ENCODE peak calls at places on chromosomes 1 and 21, in ten cellular contexts. A is SW480; T is IMR-90; V is G401; R is foreskin keratinocyte; Q is GM12878; X is EH; K is AG09319; W is GM04504; Y is stimulated activated CD8-positive, alpha-beta memory T cell treated with anti-CD3 and anti-CD28 coated beads, Interleukin-15, amount 100 ng/mL, for 1 hour. N is an unnamed sample.

GRCh38 chr1:201706109-201706508 is 122.8 kb upstream of the IPO9 start:
- DNase-seq in A (no peak), T (no peak), V (no peak), R (no peak), Q (no peak), X (no peak), K (no peak), W (no peak), Y (no peak), N (peak)

GRCh38 chr1:221717491-221717865 is 24.4 kb downstream of the DUSP10 start:
- DNase-seq in A (no peak), T (no peak), V (no peak), R (no peak), Q (no peak), X (no peak), K (no peak), W (no peak), Y (no peak), N (no peak)

GRCh38 chr1:109959974-109960744 is 24.4 kb upstream of the AHCYL1 start:
- DNase-seq in A (peak), T (peak), V (peak), R (no peak), Q (no peak), X (peak), K (peak), W (peak), Y (no peak), N (peak)

GRCh38 chr1:97668945-97669344 is 251.9 kb downstream of the DPYD start:
- DNase-seq in A (peak), T (peak), V (no peak), R (peak), Q (no peak), X (peak), K (no peak), W (peak), Y (no peak), N (peak)

GRCh38 chr1:20284046-20284445 is 6.6 kb upstream of the VWA5B1 start:
- DNase-seq in A (no peak), T (no peak), V (peak), R (no peak), Q (no peak), X (no peak), K (no peak), W (no peak), Y (no peak), N (no peak)

GRCh38 chr1:153679337-153680119 is 1.0 kb downstream of the NPR1 start:
- DNase-seq in A (no peak), T (no peak), V (no peak), R (no peak), Q (no peak), X (no peak), K (no peak), W (no peak), Y (no peak), N (no peak)

GRCh38 chr21:33971492-33972013 is 55.9 kb upstream of the ATP5PO start:
- DNase-seq in A (peak), T (peak), V (peak), R (peak), Q (no peak), X (peak), K (no peak), W (peak), Y (no peak), N (no peak)

GRCh38 chr21:35204850-35205564 is 155.9 kb upstream of the RUNX1 start:
- DNase-seq in A (no peak), T (peak), V (no peak), R (no peak), Q (no peak), X (peak), K (peak), W (peak), Y (no peak), N (peak)

GRCh38 chr1:36172983-36173382 is 17.0 kb downstream of the MAP7D1 start:
- DNase-seq in A (no peak), T (peak), V (no peak), R (peak), Q (no peak), X (peak), K (no peak), W (no peak), Y (no peak), N (peak)

GRCh38 chr1:34850382-34850781 is 9.2 kb downstream of the SMIM12 start:
- DNase-seq in A (no peak), T (no peak), V (no peak), R (no peak), Q (no peak), X (no peak), K (no peak), W (no peak), Y (no peak), N (no peak)

GRCh38 chr1:223227486-223228196 is 84.6 kb upstream of the TLR5 start:
- DNase-seq in A (no peak), T (peak), V (no peak), R (no peak), Q (no peak), X (no peak), K (no peak), W (no peak), Y (no peak), N (no peak)

GRCh38 chr1:24728982-24729381 is 16.3 kb upstream of the CLIC4 start:
- DNase-seq in A (no peak), T (no peak), V (no peak), R (no peak), Q (no peak), X (no peak), K (no peak), W (no peak), Y (no peak), N (no peak)

GRCh38 chr1:229893762-229894444 is 173.1 kb upstream of the GALNT2 start:
- DNase-seq in A (peak), T (no peak), V (no peak), R (peak), Q (no peak), X (no peak), K (no peak), W (no peak), Y (no peak), N (no peak)

N was measured in fibroblast of the aortic adventitia.